ENCODE peak calls at places on chromosome 4, in seven cellular contexts. Y is KG1, B is HL-60, U is astrocyte of the spinal cord, N is M059J, S is GM23338, D is GF-D8. M is an unnamed sample.
A peak's percentile ranks its signal among the peaks of the same experiment; 100 is the strongest.

GRCh38 chr4:103424853-103425252 is 226.7 kb upstream of the CENPE start:
- DNase-seq in B (no peak), D (no peak), S (peak; percentile 29), U (no peak), N (peak; percentile 3), Y (no peak), M (peak; percentile 9)

GRCh38 chr4:184854673-184855072 is 28.9 kb upstream of the ACSL1 start:
- DNase-seq in U (no peak), D (peak; percentile 97), B (peak; percentile 66), S (no peak), N (no peak), Y (peak; percentile 13), M (no peak)

GRCh38 chr4:145808021-145808650 is 128.2 kb downstream of the C4orf51 start:
- DNase-seq in D (no peak), S (peak; percentile 55), Y (no peak), N (peak; percentile 98), B (no peak), U (peak; percentile 96), M (peak; percentile 94)

GRCh38 chr4:25787891-25788331 is 74.9 kb downstream of the SEL1L3 start:
- DNase-seq in S (no peak), B (no peak), N (no peak), D (no peak), Y (no peak), U (no peak), M (no peak)

GRCh38 chr4:1209821-1210220 is 37.4 kb upstream of the SPON2 start:
- DNase-seq in U (peak; percentile 66), N (no peak), D (no peak), S (peak; percentile 3), B (no peak), Y (no peak), M (no peak)

GRCh38 chr4:13988347-13989265 is 361.1 kb upstream of the BOD1L1 start:
- DNase-seq in B (no peak), Y (no peak), U (peak; percentile 97), N (peak; percentile 95), D (no peak), S (no peak), M (peak; percentile 97)

GRCh38 chr4:100311181-100311580 is 120.9 kb upstream of the DDIT4L start:
- DNase-seq in S (peak; percentile 15), B (no peak), D (no peak), U (no peak), Y (no peak), N (no peak), M (no peak)

GRCh38 chr4:104395219-104395618 is 99.5 kb downstream of the CXXC4 start:
- DNase-seq in D (no peak), U (peak; percentile 41), B (no peak), S (peak; percentile 6), N (no peak), Y (no peak), M (no peak)

GRCh38 chr4:149999485-150000074 is 78.7 kb upstream of the DCLK2 start:
- DNase-seq in N (peak; percentile 72), S (peak; percentile 54), Y (no peak), D (no peak), B (no peak), U (peak; percentile 81), M (peak; percentile 74)

GRCh38 chr4:7906171-7906581 is 33.5 kb downstream of the AFAP1 start:
- DNase-seq in Y (no peak), U (peak; percentile 66), N (no peak), S (no peak), D (no peak), B (no peak), M (peak; percentile 57)

GRCh38 chr4:167775374-167775773 is 317.0 kb upstream of the ANXA10 start:
- DNase-seq in S (no peak), D (no peak), N (no peak), B (no peak), Y (no peak), U (no peak), M (peak; percentile 70)